ENCODE peak calls at places on chromosome 21, in five cellular contexts. Q, Y, U, N and C are unnamed samples.

GRCh38 chr21:35226302-35226701 is 177.2 kb upstream of the RUNX1 start:
- DNase-seq in N (no peak), U (no peak), Y (no peak), Q (no peak), C (peak)

GRCh38 chr21:45640888-45641479 is 2.5 kb upstream of the PCBP3 start:
- DNase-seq in Q (no peak), Y (no peak), U (peak), N (no peak), C (no peak)

GRCh38 chr21:46295177-46295711 is 9.1 kb downstream of the YBEY start:
- DNase-seq in Y (no peak), Q (no peak), U (no peak), N (no peak), C (peak)

GRCh38 chr21:31750843-31751242 is 18.9 kb upstream of the SCAF4 start:
- DNase-seq in N (no peak), Q (no peak), U (no peak), Y (no peak), C (no peak)

GRCh38 chr21:46092026-46092764 is 5.7 kb upstream of the COL6A2 start:
- DNase-seq in N (peak), Y (no peak), Q (no peak), U (peak), C (peak)

GRCh38 chr21:32351428-32351827 is 41.4 kb downstream of the URB1 start:
- DNase-seq in Q (no peak), N (no peak), Y (no peak), U (no peak), C (no peak)

GRCh38 chr21:32114434-32115063 is 164.3 kb downstream of the MIS18A start:
- DNase-seq in Y (no peak), U (no peak), Q (no peak), N (no peak), C (no peak)

GRCh38 chr21:36854391-36854790 is 112.1 kb downstream of the HLCS start:
- DNase-seq in U (no peak), N (no peak), Q (peak), Y (no peak), C (no peak)

GRCh38 chr21:36132691-36133090 is 2.2 kb upstream of the CBR3 start:
- DNase-seq in N (peak), Y (no peak), U (peak), Q (no peak), C (no peak)

GRCh38 chr21:17387030-17387617 is 125.7 kb upstream of the CXADR start:
- DNase-seq in Q (peak), U (no peak), Y (peak), N (no peak), C (peak)

GRCh38 chr21:25790122-25790951 is 55.6 kb downstream of the GABPA start:
- DNase-seq in Y (no peak), N (no peak), Q (no peak), U (no peak), C (peak)

GRCh38 chr21:45579383-45580180 is 37.3 kb upstream of the SLC19A1 start:
- DNase-seq in U (no peak), Y (no peak), Q (no peak), N (peak), C (no peak)

GRCh38 chr21:44327603-44327974 is 11.6 kb downstream of the CFAP410 start:
- DNase-seq in N (no peak), U (no peak), Q (no peak), Y (no peak), C (no peak)

GRCh38 chr21:45299026-45299863 is 11.6 kb upstream of the POFUT2 start:
- DNase-seq in N (peak), Y (no peak), Q (no peak), U (no peak), C (no peak)

GRCh38 chr21:44955141-44955802 is 15.4 kb downstream of the SLX9 start:
- DNase-seq in Y (no peak), U (peak), N (no peak), Q (no peak), C (no peak)

GRCh38 chr21:46068516-46069079 is 29.3 kb upstream of the COL6A2 start:
- DNase-seq in Y (no peak), N (no peak), Q (no peak), U (no peak), C (no peak)

GRCh38 chr21:28617300-28617699 is 375.4 kb downstream of the LTN1 start:
- DNase-seq in Q (no peak), U (no peak), N (no peak), Y (no peak), C (no peak)

GRCh38 chr21:17527711-17528110 is 14.9 kb downstream of the CXADR start:
- DNase-seq in N (no peak), Q (no peak), U (no peak), Y (no peak), C (no peak)

GRCh38 chr21:35382696-35383095 is 333.6 kb upstream of the RUNX1 start:
- DNase-seq in U (no peak), Y (no peak), N (no peak), Q (no peak), C (no peak)

GRCh38 chr21:45555557-45556301 is 13.5 kb upstream of the SLC19A1 start:
- DNase-seq in U (peak), Q (peak), N (peak), Y (peak), C (peak)

GRCh38 chr21:36703626-36704280 is 4.8 kb downstream of the SIM2 start:
- DNase-seq in Q (no peak), Y (no peak), U (no peak), N (no peak), C (no peak)

GRCh38 chr21:36347278-36347961 is 27.4 kb downstream of the MORC3 start:
- DNase-seq in Q (no peak), Y (no peak), U (no peak), N (no peak), C (peak)

GRCh38 chr21:17821121-17821520 is 2.0 kb upstream of the C21orf91 start:
- DNase-seq in N (no peak), U (no peak), Q (no peak), Y (no peak), C (no peak)

GRCh38 chr21:31343680-31344480 is at the start of gene TIAM1:
- DNase-seq in Q (peak), N (peak), U (no peak), Y (no peak), C (no peak)

GRCh38 chr21:35204850-35205564 is 155.9 kb upstream of the RUNX1 start:
- DNase-seq in U (peak), N (peak), Q (no peak), Y (no peak), C (peak)

GRCh38 chr21:25005388-25005787 is 601.9 kb downstream of the MRPL39 start:
- DNase-seq in U (no peak), Y (no peak), N (no peak), Q (no peak), C (no peak)

GRCh38 chr21:46316708-46317324 is 6.9 kb downstream of the C21orf58 start:
- DNase-seq in Q (no peak), Y (no peak), N (no peak), U (no peak), C (no peak)

GRCh38 chr21:46080171-46081021 is 17.5 kb upstream of the COL6A2 start:
- DNase-seq in Y (peak), Q (peak), U (peak), N (peak), C (no peak)

GRCh38 chr21:45724345-45724961 is 80.9 kb downstream of the PCBP3 start:
- DNase-seq in Q (no peak), Y (no peak), N (no peak), U (peak), C (no peak)

GRCh38 chr21:44517175-44517899 is 22.7 kb downstream of the KRTAP10-1 start:
- DNase-seq in Y (no peak), N (no peak), U (peak), Q (no peak), C (no peak)

GRCh38 chr21:35775778-35776515 is 284.4 kb downstream of the SETD4 start:
- DNase-seq in U (no peak), N (no peak), Y (no peak), Q (no peak), C (no peak)

GRCh38 chr21:45333583-45334121 is 46.0 kb upstream of the POFUT2 start:
- DNase-seq in Y (no peak), N (peak), Q (no peak), U (no peak), C (no peak)

GRCh38 chr21:20004353-20004752 is 993.9 kb upstream of the NCAM2 start:
- DNase-seq in Q (no peak), U (no peak), N (no peak), Y (no peak), C (no peak)

GRCh38 chr21:25689226-25689625 is 45.5 kb downstream of the ATP5PF start:
- DNase-seq in N (no peak), Q (no peak), Y (no peak), U (no peak), C (no peak)

GRCh38 chr21:38264581-38264980 is 7.8 kb downstream of the KCNJ15 start:
- DNase-seq in N (no peak), U (no peak), Y (no peak), Q (no peak), C (no peak)
- TF ChIP-seq CTCF in N (no peak), U (no peak), Y (no peak), Q (no peak), C (no peak)

DNA sequence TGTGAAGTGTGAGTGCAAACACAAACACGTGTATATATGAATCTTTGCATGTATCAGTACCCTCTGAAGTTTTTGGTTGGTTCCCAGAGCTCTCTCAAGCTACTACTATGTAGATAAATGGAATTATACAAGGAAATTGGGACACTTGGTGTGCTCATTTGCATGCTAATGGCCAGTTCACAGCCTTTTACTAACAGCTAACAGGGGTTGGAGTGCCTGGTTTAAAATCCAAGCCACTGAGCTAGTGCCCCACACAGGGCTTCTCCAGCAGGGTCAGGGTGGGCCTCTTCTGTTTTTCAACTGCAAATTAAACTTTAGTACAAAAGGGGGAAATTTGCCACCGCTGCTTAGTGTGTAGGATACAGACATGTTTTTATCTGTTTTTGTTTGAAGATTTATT is 121.0 kb downstream of the ATP5PO start:
- DNase-seq in U (no peak), N (no peak), Y (no peak), Q (no peak), C (no peak)
- TF ChIP-seq CTCF in U (no peak), N (no peak), Y (no peak), Q (no peak), C (no peak)

GRCh38 chr21:41630249-41630648 is 122.3 kb upstream of the TMPRSS2 start:
- DNase-seq in Q (no peak), N (no peak), Y (no peak), U (peak), C (peak)

GRCh38 chr21:41632748-41633475 is 125.0 kb upstream of the TMPRSS2 start:
- DNase-seq in N (no peak), U (no peak), Q (no peak), Y (no peak), C (no peak)

GRCh38 chr21:41633627-41634026 is 125.7 kb upstream of the TMPRSS2 start:
- DNase-seq in Y (no peak), Q (no peak), U (no peak), N (no peak), C (no peak)

GRCh38 chr21:41630917-41631316 is 123.0 kb upstream of the TMPRSS2 start:
- DNase-seq in U (no peak), N (no peak), Q (no peak), Y (no peak), C (no peak)

GRCh38 chr21:41631564-41632461 is 123.9 kb upstream of the TMPRSS2 start:
- DNase-seq in Q (no peak), N (peak), U (peak), Y (no peak), C (no peak)
- TF ChIP-seq CTCF in Q (no peak), N (no peak), U (no peak), Y (no peak), C (no peak)

GRCh38 chr21:15520811-15521643 is 208.8 kb upstream of the USP25 start:
- DNase-seq in Y (no peak), Q (no peak), N (no peak), U (peak), C (no peak)
- TF ChIP-seq CTCF in Y (peak), Q (peak), N (no peak), U (no peak), C (peak)

DNA sequence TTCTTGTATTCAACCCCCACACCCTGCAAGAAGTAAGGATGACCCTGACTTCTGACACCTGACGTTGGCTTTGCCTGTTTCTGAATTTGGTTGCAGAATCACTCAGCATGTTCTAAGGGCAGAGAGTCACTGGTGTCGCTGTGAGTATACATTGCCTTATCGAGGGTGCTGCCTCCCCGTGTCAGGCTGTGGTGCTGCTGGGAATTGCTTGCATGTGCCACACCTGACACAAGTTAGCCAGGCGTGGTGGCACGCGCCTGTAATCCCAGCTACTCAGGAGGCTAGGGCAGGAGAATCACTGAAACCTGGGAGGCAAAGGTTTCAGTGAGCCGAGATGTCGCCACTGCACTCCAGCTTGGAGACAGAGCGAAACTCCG is 45.9 kb downstream of the WDR4 start:
- DNase-seq in U (no peak), Q (no peak), Y (peak), N (no peak), C (no peak)
- TF ChIP-seq CTCF in U (peak), Q (peak), Y (peak), N (no peak), C (no peak)

DNA sequence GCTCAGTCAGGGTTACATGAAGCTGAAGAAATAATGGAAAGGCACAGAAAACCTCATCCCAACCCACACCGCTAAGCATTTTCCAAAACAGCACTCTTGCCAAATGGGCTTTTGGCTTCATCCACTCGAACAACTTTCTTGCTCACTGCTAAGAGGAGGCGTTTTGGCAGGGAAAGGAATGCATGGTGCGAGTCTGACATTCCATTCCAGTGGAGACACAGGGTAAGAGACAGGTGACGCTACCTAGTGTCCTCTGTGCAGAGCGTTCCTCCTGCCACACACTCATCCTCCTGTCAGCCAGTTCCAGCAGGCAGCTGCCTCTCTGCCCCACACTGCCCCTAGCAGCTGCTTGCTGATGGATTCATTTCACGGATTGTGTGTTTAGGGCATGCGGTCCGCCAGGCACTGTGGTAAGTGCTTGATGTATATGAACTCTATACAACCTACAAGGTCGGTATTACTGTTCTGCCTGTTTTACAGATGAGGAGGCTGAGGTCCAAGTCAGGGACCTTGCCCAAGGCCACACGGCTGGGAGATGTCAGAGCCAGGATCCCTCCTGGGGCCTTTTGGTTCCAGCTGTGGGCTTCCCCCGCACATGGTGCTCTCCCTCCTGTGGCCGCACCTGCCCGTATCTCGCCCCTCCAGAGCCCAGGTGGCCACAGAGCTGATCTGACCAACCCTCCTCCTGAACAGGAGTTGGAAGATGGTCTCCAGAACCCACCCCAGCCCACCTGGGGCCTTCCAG is 25.7 kb upstream of the BACE2 start:
- DNase-seq in U (no peak), Q (no peak), N (no peak), Y (no peak), C (peak)
- TF ChIP-seq CTCF in U (no peak), Q (no peak), N (no peak), Y (no peak), C (no peak)